ENCODE peak calls at places on chromosomes 1 and 21, in five cellular contexts. T is A549, R is tibial nerve, I is epithelial cell of proximal tubule, V is neural crest cell. Q is an unnamed sample.

GRCh38 chr1:201676061-201676644 is 137.2 kb downstream of the NAV1 start:
- DNase-seq in T (no peak), R (no peak), I (no peak), V (no peak), Q (peak; percentile 51)

GRCh38 chr1:169245706-169246105 is 121.9 kb downstream of the NME7 start:
- DNase-seq in T (no peak), R (no peak), I (no peak), V (no peak), Q (no peak)

GRCh38 chr1:7454052-7454815 is 316.9 kb upstream of the VAMP3 start:
- DNase-seq in T (peak; percentile 31), R (peak; percentile 16), I (no peak), V (peak; percentile 35), Q (peak; percentile 42)

GRCh38 chr1:41482001-41482765 is 2.3 kb downstream of the EDN2 start:
- DNase-seq in T (no peak), R (no peak), I (no peak), V (no peak), Q (no peak)

GRCh38 chr1:182249201-182249676 is 142.4 kb downstream of the GLUL start:
- DNase-seq in T (no peak), R (no peak), I (no peak), V (no peak), Q (no peak)

GRCh38 chr1:219668446-219668845 is 55.5 kb upstream of the ZC3H11B start:
- DNase-seq in T (no peak), R (no peak), I (no peak), V (no peak), Q (no peak)

GRCh38 chr21:45528028-45528705 is 14.1 kb downstream of the SLC19A1 start:
- DNase-seq in T (no peak), R (no peak), I (no peak), V (no peak), Q (peak; percentile 0)

GRCh38 chr1:240274569-240274968 is 182.9 kb downstream of the FMN2 start:
- DNase-seq in T (no peak), R (no peak), I (no peak), V (no peak), Q (no peak)

GRCh38 chr21:32930673-32931072 is 95.1 kb upstream of the OLIG2 start:
- DNase-seq in T (no peak), R (no peak), I (no peak), V (no peak), Q (no peak)

GRCh38 chr1:169899519-169900217 is 6.0 kb upstream of the SCYL3 start:
- DNase-seq in T (no peak), R (no peak), I (no peak), V (no peak), Q (no peak)

GRCh38 chr1:201032408-201032807 is 8.9 kb upstream of the KIF21B start:
- DNase-seq in T (no peak), R (no peak), I (no peak), V (no peak), Q (no peak)

GRCh38 chr1:84810343-84810742 is 82.7 kb downstream of the LPAR3 start:
- DNase-seq in T (no peak), R (no peak), I (no peak), V (no peak), Q (no peak)

GRCh38 chr1:203800001-203800400 is 4.6 kb downstream of the ZBED6 start:
- DNase-seq in T (no peak), R (no peak), I (no peak), V (no peak), Q (no peak)

GRCh38 chr21:15967661-15968060 is 237.9 kb downstream of the USP25 start:
- DNase-seq in T (no peak), R (no peak), I (peak; percentile 30), V (no peak), Q (no peak)

GRCh38 chr1:246503341-246503740 is 3.7 kb downstream of the SMYD3 start:
- DNase-seq in T (peak; percentile 53), R (no peak), I (no peak), V (no peak), Q (no peak)

GRCh38 chr1:39076799-39077148 is 50.6 kb downstream of the NDUFS5 start:
- DNase-seq in T (no peak), R (no peak), I (no peak), V (no peak), Q (no peak)

GRCh38 chr1:29991025-29991424 is 732.4 kb downstream of the MATN1 start:
- DNase-seq in T (no peak), R (no peak), I (no peak), V (no peak), Q (peak; percentile 58)

GRCh38 chr1:239155466-239155865 is 230.9 kb upstream of the CHRM3 start:
- DNase-seq in T (no peak), R (no peak), I (no peak), V (no peak), Q (no peak)

GRCh38 chr1:182564605-182565004 is 24.5 kb downstream of the RNASEL start:
- DNase-seq in T (no peak), R (no peak), I (no peak), V (no peak), Q (no peak)

GRCh38 chr1:2856821-2857290 is 55.4 kb upstream of the TTC34 start:
- DNase-seq in T (no peak), R (no peak), I (no peak), V (no peak), Q (no peak)

GRCh38 chr1:19680644-19681043 is 16.0 kb downstream of the HTR6 start:
- DNase-seq in T (no peak), R (no peak), I (no peak), V (no peak), Q (no peak)

GRCh38 chr1:237748192-237748591 is 142.5 kb downstream of the ZP4 start:
- DNase-seq in T (no peak), R (no peak), I (no peak), V (no peak), Q (no peak)

GRCh38 chr1:67614511-67614934 is 70.5 kb upstream of the GADD45A start:
- DNase-seq in T (peak; percentile 36), R (no peak), I (no peak), V (no peak), Q (no peak)

GRCh38 chr1:8858112-8858668 is 20.3 kb downstream of the ENO1 start:
- DNase-seq in T (no peak), R (peak; percentile 26), I (no peak), V (no peak), Q (no peak)

GRCh38 chr1:47183308-47184089 is 6.3 kb downstream of the PDZK1IP1 start:
- DNase-seq in T (no peak), R (no peak), I (no peak), V (no peak), Q (no peak)

GRCh38 chr1:86207323-86207722 is 50.8 kb upstream of the COL24A1 start:
- DNase-seq in T (peak; percentile 4), R (no peak), I (peak; percentile 23), V (no peak), Q (no peak)

GRCh38 chr1:244338996-244339692 is 112.6 kb downstream of the ADSS2 start:
- DNase-seq in T (no peak), R (no peak), I (no peak), V (no peak), Q (no peak)

GRCh38 chr1:180988221-180988826 is 34.3 kb downstream of the STX6 start:
- DNase-seq in T (no peak), R (no peak), I (peak; percentile 55), V (no peak), Q (no peak)

GRCh38 chr1:19658186-19658585 is 6.5 kb upstream of the HTR6 start:
- DNase-seq in T (no peak), R (no peak), I (no peak), V (no peak), Q (no peak)

GRCh38 chr21:45381036-45381787 is 23.8 kb upstream of the COL18A1 start:
- DNase-seq in T (no peak), R (no peak), I (no peak), V (no peak), Q (no peak)

GRCh38 chr1:184664042-184664659 is 90.5 kb downstream of the EDEM3 start:
- DNase-seq in T (peak; percentile 56), R (peak; percentile 77), I (no peak), V (peak; percentile 77), Q (peak; percentile 85)

GRCh38 chr21:33651965-33652680 is 9.8 kb downstream of the ITSN1 start:
- DNase-seq in T (no peak), R (no peak), I (no peak), V (no peak), Q (no peak)

GRCh38 chr21:38556390-38556789 is 58.1 kb upstream of the ERG start:
- DNase-seq in T (no peak), R (no peak), I (no peak), V (no peak), Q (no peak)

GRCh38 chr1:43009274-43009673 is 50.6 kb upstream of the SLC2A1 start:
- DNase-seq in T (no peak), R (no peak), I (no peak), V (no peak), Q (no peak)

GRCh38 chr1:227940791-227941241 is 6.9 kb downstream of the WNT9A start:
- DNase-seq in T (no peak), R (no peak), I (no peak), V (no peak), Q (no peak)

GRCh38 chr1:227943354-227943753 is 4.4 kb downstream of the WNT9A start:
- DNase-seq in T (no peak), R (no peak), I (no peak), V (no peak), Q (no peak)

GRCh38 chr1:227941509-227942020 is 6.2 kb downstream of the WNT9A start:
- DNase-seq in T (no peak), R (no peak), I (no peak), V (no peak), Q (no peak)

GRCh38 chr1:227942716-227943261 is 4.9 kb downstream of the WNT9A start:
- DNase-seq in T (no peak), R (no peak), I (no peak), V (no peak), Q (no peak)

GRCh38 chr1:227942021-227942715 is 5.6 kb downstream of the WNT9A start:
- DNase-seq in T (no peak), R (no peak), I (no peak), V (no peak), Q (peak; percentile 52)
- TF ChIP-seq CTCF in T (no peak), R (no peak), I (no peak), V (peak; percentile 26), Q (peak; percentile 26)

GRCh38 chr1:17883136-17883535 is 128.0 kb downstream of the ACTL8 start:
- DNase-seq in T (no peak), R (no peak), I (no peak), V (no peak), Q (no peak)

GRCh38 chr1:17883662-17884395 is 128.7 kb downstream of the ACTL8 start:
- DNase-seq in T (no peak), R (no peak), I (no peak), V (no peak), Q (no peak)

GRCh38 chr1:17878837-17879236 is 123.7 kb downstream of the ACTL8 start:
- DNase-seq in T (no peak), R (no peak), I (no peak), V (no peak), Q (no peak)

GRCh38 chr1:17880429-17880828 is 125.3 kb downstream of the ACTL8 start:
- DNase-seq in T (no peak), R (no peak), I (no peak), V (no peak), Q (no peak)

GRCh38 chr1:17881761-17882160 is 126.6 kb downstream of the ACTL8 start:
- DNase-seq in T (no peak), R (no peak), I (no peak), V (no peak), Q (no peak)
- TF ChIP-seq CTCF in T (no peak), R (no peak), I (peak; percentile 23), V (no peak), Q (no peak)

GRCh38 chr1:87598429-87598828 is 269.7 kb downstream of the LMO4 start:
- DNase-seq in T (peak; percentile 25), R (no peak), I (no peak), V (no peak), Q (no peak)
- TF ChIP-seq CTCF in T (no peak), R (no peak), I (peak; percentile 26), V (peak; percentile 15), Q (peak; percentile 8)

GRCh38 chr1:31401241-31401640 is 11.8 kb upstream of the SERINC2 start:
- DNase-seq in T (no peak), R (no peak), I (no peak), V (no peak), Q (no peak)
- TF ChIP-seq CTCF in T (no peak), R (no peak), I (peak; percentile 2), V (peak; percentile 22), Q (no peak)

Q was measured in nephron progenitor cell.